ENCODE peak calls at places on chromosomes 16 and 17, in seven cellular contexts. K is HTR-8/SVneo, F is GM18507, C is caudate nucleus, L is NB4, J is brain microvascular endothelial cell, U is WTC11. N is an unnamed sample.

GRCh38 chr16:54326266-54326662 is 39.7 kb upstream of the IRX3 start:
- DNase-seq in K (no peak), F (no peak), C (peak), L (no peak), J (no peak), U (no peak), N (no peak)

GRCh38 chr16:69270831-69271230 is 40.3 kb upstream of the VPS4A start:
- DNase-seq in K (no peak), F (no peak), C (no peak), L (no peak), J (no peak), U (no peak), N (no peak)

GRCh38 chr16:14338969-14339368 is 267.9 kb downstream of the MRTFB start:
- DNase-seq in K (no peak), F (no peak), C (no peak), L (no peak), J (no peak), U (no peak), N (no peak)

GRCh38 chr17:4941027-4941610 is 1.1 kb downstream of the RNF167 start:
- DNase-seq in K (no peak), F (no peak), C (no peak), L (no peak), J (no peak), U (no peak), N (no peak)

GRCh38 chr17:50206604-50207293 is 5.3 kb upstream of the COL1A1 start:
- DNase-seq in K (no peak), F (no peak), C (no peak), L (peak), J (no peak), U (peak), N (no peak)

GRCh38 chr17:62671553-62671952 is 44.1 kb downstream of the MRC2 start:
- DNase-seq in K (no peak), F (no peak), C (no peak), L (no peak), J (no peak), U (no peak), N (no peak)

GRCh38 chr17:45320931-45321461 is 4.2 kb upstream of the MAP3K14 start:
- DNase-seq in K (peak), F (no peak), C (no peak), L (peak), J (peak), U (no peak), N (no peak)

GRCh38 chr17:40032322-40033320 is 17.4 kb downstream of the CSF3 start:
- DNase-seq in K (no peak), F (no peak), C (no peak), L (no peak), J (no peak), U (no peak), N (no peak)

GRCh38 chr16:54194008-54194731 is 92.4 kb downstream of the IRX3 start:
- DNase-seq in K (no peak), F (no peak), C (peak), L (peak), J (peak), U (peak), N (peak)

GRCh38 chr17:31136319-31136718 is 41.5 kb downstream of the NF1 start:
- DNase-seq in K (no peak), F (no peak), C (no peak), L (no peak), J (no peak), U (no peak), N (no peak)

N was measured in globus pallidus.